ENCODE peak calls at places on chromosome 6, in seven cellular contexts. One of them, this sample, is unnamed.
A peak's percentile ranks its signal among the peaks of the same experiment; 100 is the strongest.

GRCh38 chr6:26268659-26269402 is 96.2 kb upstream of the BTN3A2 start:
- DNase-seq in mesendoderm: peak; percentile 94
- DNase-seq in trophoblast cell: no peak
- DNase-seq in H1: peak; percentile 73
- DNase-seq in mesenchymal stem cell: peak; percentile 41
- DNase-seq in IMR-90: peak; percentile 65
- DNase-seq in H9: peak; percentile 92
- DNase-seq in this sample: peak; percentile 59

GRCh38 chr6:351011-351866 is 40.3 kb upstream of the IRF4 start:
- DNase-seq in H9: no peak
- DNase-seq in trophoblast cell: no peak
- DNase-seq in mesenchymal stem cell: no peak
- DNase-seq in mesendoderm: no peak
- DNase-seq in H1: no peak
- DNase-seq in IMR-90: no peak
- DNase-seq in this sample: no peak

GRCh38 chr6:123841067-123841896 is 37.6 kb downstream of the NKAIN2 start:
- DNase-seq in mesenchymal stem cell: no peak
- DNase-seq in H1: no peak
- DNase-seq in H9: no peak
- DNase-seq in mesendoderm: no peak
- DNase-seq in trophoblast cell: no peak
- DNase-seq in IMR-90: no peak
- DNase-seq in this sample: no peak

GRCh38 chr6:30147096-30147495 is 11.2 kb downstream of the TRIM40 start:
- DNase-seq in H1: no peak
- DNase-seq in trophoblast cell: no peak
- DNase-seq in mesenchymal stem cell: no peak
- DNase-seq in IMR-90: no peak
- DNase-seq in mesendoderm: no peak
- DNase-seq in H9: no peak
- DNase-seq in this sample: no peak

GRCh38 chr6:46368137-46368536 is 123.1 kb downstream of the RCAN2 start:
- DNase-seq in mesendoderm: no peak
- DNase-seq in IMR-90: no peak
- DNase-seq in H9: no peak
- DNase-seq in mesenchymal stem cell: no peak
- DNase-seq in H1: no peak
- DNase-seq in trophoblast cell: no peak
- DNase-seq in this sample: no peak

GRCh38 chr6:121932071-121933009 is 467.1 kb upstream of the HSF2 start:
- DNase-seq in H9: peak; percentile 93
- DNase-seq in mesenchymal stem cell: peak; percentile 94
- DNase-seq in mesendoderm: peak; percentile 99
- DNase-seq in IMR-90: peak; percentile 95
- DNase-seq in trophoblast cell: peak; percentile 6
- DNase-seq in H1: peak; percentile 49
- DNase-seq in this sample: peak; percentile 18

GRCh38 chr6:142297996-142298753 is 3.6 kb upstream of the ADGRG6 start:
- DNase-seq in mesendoderm: no peak
- DNase-seq in trophoblast cell: peak; percentile 93
- DNase-seq in IMR-90: peak; percentile 85
- DNase-seq in H1: no peak
- DNase-seq in mesenchymal stem cell: peak; percentile 85
- DNase-seq in H9: no peak
- DNase-seq in this sample: no peak

GRCh38 chr6:155154158-155154830 is 109.5 kb upstream of the CLDN20 start:
- DNase-seq in H9: no peak
- DNase-seq in H1: no peak
- DNase-seq in trophoblast cell: peak; percentile 94
- DNase-seq in mesendoderm: peak; percentile 45
- DNase-seq in mesenchymal stem cell: peak; percentile 91
- DNase-seq in IMR-90: peak; percentile 96
- DNase-seq in this sample: no peak

GRCh38 chr6:138847884-138848283 is 52.0 kb downstream of the ECT2L start:
- DNase-seq in IMR-90: peak; percentile 12
- DNase-seq in H1: no peak
- DNase-seq in mesenchymal stem cell: peak; percentile 15
- DNase-seq in H9: no peak
- DNase-seq in mesendoderm: no peak
- DNase-seq in trophoblast cell: peak; percentile 84
- DNase-seq in this sample: no peak

GRCh38 chr6:74041420-74041819 is 345.4 kb downstream of the CD109 start:
- DNase-seq in H9: peak; percentile 50
- DNase-seq in mesendoderm: peak; percentile 54
- DNase-seq in mesenchymal stem cell: no peak
- DNase-seq in H1: peak; percentile 48
- DNase-seq in trophoblast cell: no peak
- DNase-seq in IMR-90: no peak
- DNase-seq in this sample: no peak

GRCh38 chr6:3617681-3618299 is 133.7 kb downstream of the PXDC1 start:
- DNase-seq in IMR-90: no peak
- DNase-seq in H1: peak; percentile 47
- DNase-seq in mesendoderm: no peak
- DNase-seq in mesenchymal stem cell: no peak
- DNase-seq in H9: no peak
- DNase-seq in trophoblast cell: no peak
- DNase-seq in this sample: no peak

GRCh38 chr6:38673397-38674165 is 29.4 kb downstream of the GLO1 start:
- DNase-seq in mesenchymal stem cell: no peak
- DNase-seq in H9: no peak
- DNase-seq in mesendoderm: peak; percentile 57
- DNase-seq in IMR-90: no peak
- DNase-seq in H1: no peak
- DNase-seq in trophoblast cell: no peak
- DNase-seq in this sample: no peak

GRCh38 chr6:102679844-102680243 is 1286.3 kb downstream of the GRIK2 start:
- DNase-seq in trophoblast cell: peak; percentile 66
- DNase-seq in H1: no peak
- DNase-seq in IMR-90: no peak
- DNase-seq in mesenchymal stem cell: no peak
- DNase-seq in H9: no peak
- DNase-seq in mesendoderm: no peak
- DNase-seq in this sample: no peak

GRCh38 chr6:42104807-42105713 is 37.4 kb downstream of the C6orf132 start:
- DNase-seq in H1: peak; percentile 73
- DNase-seq in mesendoderm: peak; percentile 55
- DNase-seq in IMR-90: no peak
- DNase-seq in H9: peak; percentile 65
- DNase-seq in mesenchymal stem cell: no peak
- DNase-seq in trophoblast cell: no peak
- DNase-seq in this sample: no peak

GRCh38 chr6:25222006-25222715 is 57.0 kb upstream of the CARMIL1 start:
- DNase-seq in trophoblast cell: no peak
- DNase-seq in H9: no peak
- DNase-seq in H1: no peak
- DNase-seq in mesenchymal stem cell: no peak
- DNase-seq in mesendoderm: no peak
- DNase-seq in IMR-90: no peak
- DNase-seq in this sample: no peak

GRCh38 chr6:3518356-3518841 is 61.5 kb upstream of the SLC22A23 start:
- DNase-seq in trophoblast cell: peak; percentile 97
- DNase-seq in mesendoderm: peak; percentile 65
- DNase-seq in H1: no peak
- DNase-seq in mesenchymal stem cell: peak; percentile 76
- DNase-seq in H9: peak; percentile 43
- DNase-seq in IMR-90: peak; percentile 73
- DNase-seq in this sample: no peak

GRCh38 chr6:42010185-42010872 is 40.0 kb upstream of the TAF8 start:
- DNase-seq in H9: peak; percentile 69
- DNase-seq in H1: no peak
- DNase-seq in IMR-90: no peak
- DNase-seq in mesenchymal stem cell: peak; percentile 11
- DNase-seq in trophoblast cell: peak; percentile 81
- DNase-seq in mesendoderm: peak; percentile 77
- DNase-seq in this sample: no peak

GRCh38 chr6:135382182-135382628 is 115.3 kb downstream of the AHI1 start:
- DNase-seq in H1: no peak
- DNase-seq in H9: no peak
- DNase-seq in IMR-90: no peak
- DNase-seq in mesendoderm: no peak
- DNase-seq in trophoblast cell: no peak
- DNase-seq in mesenchymal stem cell: no peak
- DNase-seq in this sample: no peak

GRCh38 chr6:332671-333070 is 40.4 kb downstream of the DUSP22 start:
- DNase-seq in H9: no peak
- DNase-seq in IMR-90: peak; percentile 70
- DNase-seq in H1: no peak
- DNase-seq in trophoblast cell: no peak
- DNase-seq in mesendoderm: no peak
- DNase-seq in mesenchymal stem cell: peak; percentile 44
- DNase-seq in this sample: no peak

GRCh38 chr6:157967486-157967885 is 14.2 kb upstream of the SYNJ2 start:
- DNase-seq in H9: no peak
- DNase-seq in mesenchymal stem cell: no peak
- DNase-seq in H1: no peak
- DNase-seq in mesendoderm: no peak
- DNase-seq in trophoblast cell: no peak
- DNase-seq in IMR-90: no peak
- DNase-seq in this sample: no peak

GRCh38 chr6:72386324-72386723 is 235.5 kb upstream of the KCNQ5 start:
- DNase-seq in trophoblast cell: no peak
- DNase-seq in mesendoderm: no peak
- DNase-seq in H1: no peak
- DNase-seq in IMR-90: peak; percentile 15
- DNase-seq in mesenchymal stem cell: no peak
- DNase-seq in H9: no peak
- DNase-seq in this sample: no peak

GRCh38 chr6:167973092-167973880 is 24.2 kb upstream of the KIF25 start:
- DNase-seq in mesenchymal stem cell: no peak
- DNase-seq in H9: no peak
- DNase-seq in trophoblast cell: no peak
- DNase-seq in mesendoderm: peak; percentile 54
- DNase-seq in IMR-90: no peak
- DNase-seq in H1: no peak
- DNase-seq in this sample: no peak

GRCh38 chr6:41367700-41368099 is 32.3 kb downstream of the NCR2 start:
- DNase-seq in H9: peak; percentile 88
- DNase-seq in mesenchymal stem cell: peak; percentile 75
- DNase-seq in mesendoderm: peak; percentile 92
- DNase-seq in trophoblast cell: peak; percentile 44
- DNase-seq in H1: peak; percentile 79
- DNase-seq in IMR-90: peak; percentile 48
- DNase-seq in this sample: peak; percentile 67

GRCh38 chr6:113414511-113414910 is 442.6 kb upstream of the MARCKS start:
- DNase-seq in mesenchymal stem cell: peak; percentile 68
- DNase-seq in H9: no peak
- DNase-seq in trophoblast cell: peak; percentile 71
- DNase-seq in mesendoderm: no peak
- DNase-seq in IMR-90: peak; percentile 81
- DNase-seq in H1: no peak
- DNase-seq in this sample: no peak

GRCh38 chr6:44020148-44020547 is 107.1 kb downstream of the MRPL14 start:
- DNase-seq in IMR-90: peak; percentile 34
- DNase-seq in mesenchymal stem cell: no peak
- DNase-seq in H1: no peak
- DNase-seq in mesendoderm: no peak
- DNase-seq in trophoblast cell: no peak
- DNase-seq in H9: no peak
- DNase-seq in this sample: no peak
- H3K4ac ChIP-seq in IMR-90: peak overlapping the region; percentile 43
- H3K4ac ChIP-seq in mesenchymal stem cell: no peak overlapping the region
- H3K4ac ChIP-seq in H1: no peak overlapping the region
- H3K4ac ChIP-seq in mesendoderm: no peak overlapping the region
- H3K4ac ChIP-seq in trophoblast cell: no peak overlapping the region
- H3K4ac ChIP-seq in H9: no peak overlapping the region
- H3K4ac ChIP-seq in this sample: no peak overlapping the region

DNA sequence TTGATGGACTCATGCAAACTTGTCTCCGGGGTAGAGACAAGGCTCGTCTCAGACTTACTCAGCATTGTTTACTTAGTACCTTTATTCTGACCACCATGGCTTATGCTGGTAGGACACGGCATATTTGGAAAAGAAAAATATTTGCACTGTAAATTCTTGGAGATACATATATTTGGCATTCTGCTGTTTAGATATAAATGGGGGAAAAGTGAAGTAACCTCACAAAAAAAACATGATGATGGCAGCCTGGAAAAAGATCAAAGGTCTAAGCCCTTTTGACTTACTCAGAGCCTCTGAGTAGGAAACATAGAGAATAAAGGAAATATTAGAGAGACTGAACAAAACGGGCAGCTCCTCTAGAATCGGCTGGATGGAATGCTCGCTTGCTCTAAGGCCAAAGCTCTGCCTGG is 32.5 kb downstream of the PDE10A start:
- DNase-seq in IMR-90: peak; percentile 22
- DNase-seq in trophoblast cell: peak; percentile 93
- DNase-seq in H9: no peak
- DNase-seq in mesendoderm: no peak
- DNase-seq in mesenchymal stem cell: no peak
- DNase-seq in H1: no peak
- DNase-seq in this sample: no peak
- H3K4ac ChIP-seq in IMR-90: no peak overlapping the region
- H3K4ac ChIP-seq in trophoblast cell: no peak overlapping the region
- H3K4ac ChIP-seq in H9: no peak overlapping the region
- H3K4ac ChIP-seq in mesendoderm: no peak overlapping the region
- H3K4ac ChIP-seq in mesenchymal stem cell: no peak overlapping the region
- H3K4ac ChIP-seq in H1: no peak overlapping the region
- H3K4ac ChIP-seq in this sample: no peak overlapping the region

DNA sequence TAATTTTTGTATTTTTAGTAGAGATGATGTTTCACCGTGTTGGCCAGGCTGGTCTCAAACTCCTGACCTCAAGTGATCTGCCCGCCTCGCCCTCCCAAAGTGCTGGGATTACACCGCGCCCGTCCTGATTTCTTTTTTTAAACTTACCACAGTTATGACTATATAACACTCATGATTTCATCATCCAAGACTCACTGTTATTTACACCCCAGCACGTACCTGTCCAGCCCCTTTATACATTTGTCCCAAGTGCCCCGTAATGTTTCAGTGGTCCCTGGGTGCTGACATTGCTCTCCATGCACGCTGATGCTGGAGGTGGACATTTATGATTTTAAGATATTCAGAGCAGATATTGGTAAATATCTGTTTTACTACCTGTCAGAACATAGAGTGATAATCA is 219.9 kb upstream of the GMDS start:
- DNase-seq in H1: no peak
- DNase-seq in trophoblast cell: no peak
- DNase-seq in H9: no peak
- DNase-seq in mesenchymal stem cell: no peak
- DNase-seq in IMR-90: no peak
- DNase-seq in mesendoderm: no peak
- DNase-seq in this sample: no peak
- H3K4ac ChIP-seq in H1: no peak overlapping the region
- H3K4ac ChIP-seq in trophoblast cell: no peak overlapping the region
- H3K4ac ChIP-seq in H9: no peak overlapping the region
- H3K4ac ChIP-seq in mesenchymal stem cell: no peak overlapping the region
- H3K4ac ChIP-seq in IMR-90: no peak overlapping the region
- H3K4ac ChIP-seq in mesendoderm: no peak overlapping the region
- H3K4ac ChIP-seq in this sample: no peak overlapping the region

GRCh38 chr6:129546702-129547101 is 163.3 kb downstream of the ARHGAP18 start:
- DNase-seq in H9: no peak
- DNase-seq in mesendoderm: no peak
- DNase-seq in trophoblast cell: no peak
- DNase-seq in mesenchymal stem cell: no peak
- DNase-seq in IMR-90: no peak
- DNase-seq in H1: no peak
- DNase-seq in this sample: no peak

GRCh38 chr6:129543981-129544380 is 166.0 kb downstream of the ARHGAP18 start:
- DNase-seq in mesenchymal stem cell: no peak
- DNase-seq in H1: no peak
- DNase-seq in IMR-90: peak; percentile 46
- DNase-seq in mesendoderm: no peak
- DNase-seq in H9: no peak
- DNase-seq in trophoblast cell: no peak
- DNase-seq in this sample: no peak

GRCh38 chr6:129542705-129543104 is 167.3 kb downstream of the ARHGAP18 start:
- DNase-seq in IMR-90: no peak
- DNase-seq in trophoblast cell: no peak
- DNase-seq in mesenchymal stem cell: no peak
- DNase-seq in H1: no peak
- DNase-seq in mesendoderm: no peak
- DNase-seq in H9: no peak
- DNase-seq in this sample: no peak

GRCh38 chr6:129544892-129545612 is 164.9 kb downstream of the ARHGAP18 start:
- DNase-seq in mesenchymal stem cell: no peak
- DNase-seq in IMR-90: no peak
- DNase-seq in trophoblast cell: peak; percentile 80
- DNase-seq in H1: no peak
- DNase-seq in mesendoderm: no peak
- DNase-seq in H9: no peak
- DNase-seq in this sample: no peak
- H3K4ac ChIP-seq in mesenchymal stem cell: no peak overlapping the region
- H3K4ac ChIP-seq in IMR-90: no peak overlapping the region
- H3K4ac ChIP-seq in trophoblast cell: no peak overlapping the region
- H3K4ac ChIP-seq in H1: no peak overlapping the region
- H3K4ac ChIP-seq in mesendoderm: no peak overlapping the region
- H3K4ac ChIP-seq in H9: no peak overlapping the region
- H3K4ac ChIP-seq in this sample: no peak overlapping the region

This sample was measured in neuronal stem cell.